ENCODE peak calls at places on chromosome 6, in eight cellular contexts. I, Z, H, B, D, K, F and G are unnamed samples.

GRCh38 chr6:35073766-35074471 is 67.2 kb downstream of the TCP11 start:
- DNase-seq in I (no peak), Z (no peak), H (no peak), B (no peak), D (no peak), K (no peak), F (no peak), G (no peak)

GRCh38 chr6:56091159-56091869 is 156.1 kb downstream of the COL21A1 start:
- DNase-seq in I (no peak), Z (peak), H (peak), B (no peak), D (no peak), K (no peak), F (peak), G (no peak)

GRCh38 chr6:4136354-4136831 is 1.0 kb upstream of the ECI2 start:
- DNase-seq in I (no peak), Z (no peak), H (no peak), B (no peak), D (no peak), K (no peak), F (no peak), G (no peak)

GRCh38 chr6:11393713-11394627 is 143.6 kb upstream of the TMEM170B start:
- DNase-seq in I (no peak), Z (no peak), H (no peak), B (no peak), D (no peak), K (no peak), F (no peak), G (no peak)

GRCh38 chr6:2990179-2990931 is 9.3 kb upstream of the NQO2 start:
- DNase-seq in I (no peak), Z (no peak), H (peak), B (no peak), D (no peak), K (no peak), F (no peak), G (peak)

GRCh38 chr6:132122871-132123270 is 171.7 kb upstream of the CCN2 start:
- DNase-seq in I (peak), Z (peak), H (no peak), B (no peak), D (no peak), K (no peak), F (no peak), G (no peak)

GRCh38 chr6:21801786-21802610 is 208.4 kb downstream of the SOX4 start:
- DNase-seq in I (no peak), Z (no peak), H (no peak), B (no peak), D (no peak), K (no peak), F (no peak), G (no peak)

GRCh38 chr6:54266400-54266923 is 41.8 kb upstream of the TINAG start:
- DNase-seq in I (no peak), Z (no peak), H (no peak), B (no peak), D (no peak), K (no peak), F (no peak), G (no peak)

GRCh38 chr6:7438011-7438410 is 48.4 kb downstream of the RIOK1 start:
- DNase-seq in I (no peak), Z (no peak), H (no peak), B (no peak), D (no peak), K (no peak), F (no peak), G (no peak)

GRCh38 chr6:16800942-16801341 is 39.7 kb upstream of the ATXN1 start:
- DNase-seq in I (no peak), Z (no peak), H (peak), B (no peak), D (no peak), K (no peak), F (no peak), G (no peak)

GRCh38 chr6:43773050-43773956 is 3.3 kb downstream of the VEGFA start:
- DNase-seq in I (peak), Z (no peak), H (peak), B (peak), D (no peak), K (no peak), F (no peak), G (peak)

GRCh38 chr6:3281669-3282460 is 23.1 kb downstream of the PSMG4 start:
- DNase-seq in I (no peak), Z (peak), H (no peak), B (no peak), D (no peak), K (no peak), F (peak), G (no peak)

GRCh38 chr6:107101661-107102413 is 13.5 kb downstream of the BEND3 start:
- DNase-seq in I (no peak), Z (no peak), H (no peak), B (no peak), D (no peak), K (no peak), F (no peak), G (no peak)

GRCh38 chr6:85923013-85923430 is 280.3 kb upstream of the SYNCRIP start:
- DNase-seq in I (peak), Z (peak), H (peak), B (no peak), D (no peak), K (no peak), F (peak), G (peak)

GRCh38 chr6:143878272-143878760 is 14.0 kb downstream of the ZC2HC1B start:
- DNase-seq in I (no peak), Z (no peak), H (no peak), B (no peak), D (no peak), K (no peak), F (peak), G (no peak)

GRCh38 chr6:108876929-108877775 is 28.9 kb downstream of the ARMC2 start:
- DNase-seq in I (no peak), Z (peak), H (peak), B (no peak), D (no peak), K (no peak), F (no peak), G (no peak)

GRCh38 chr6:28634406-28634757 is 108.7 kb downstream of the GPX5 start:
- DNase-seq in I (no peak), Z (no peak), H (no peak), B (no peak), D (no peak), K (no peak), F (no peak), G (no peak)

GRCh38 chr6:31901415-31901952 is 402 bp downstream of the ZBTB12 start:
- DNase-seq in I (peak), Z (no peak), H (peak), B (peak), D (peak), K (peak), F (no peak), G (peak)

GRCh38 chr6:123965894-123966293 is 162.2 kb downstream of the NKAIN2 start:
- DNase-seq in I (peak), Z (no peak), H (peak), B (no peak), D (no peak), K (no peak), F (no peak), G (no peak)

GRCh38 chr6:122049341-122049740 is 350.1 kb upstream of the HSF2 start:
- DNase-seq in I (peak), Z (no peak), H (peak), B (no peak), D (no peak), K (peak), F (no peak), G (no peak)

GRCh38 chr6:107704377-107705013 is 119.6 kb downstream of the SCML4 start:
- DNase-seq in I (peak), Z (peak), H (peak), B (no peak), D (no peak), K (no peak), F (no peak), G (no peak)

GRCh38 chr6:7467007-7467897 is 74.2 kb upstream of the DSP start:
- DNase-seq in I (no peak), Z (no peak), H (peak), B (no peak), D (no peak), K (no peak), F (no peak), G (no peak)

GRCh38 chr6:136959471-136959891 is 37.4 kb downstream of the SLC35D3 start:
- DNase-seq in I (no peak), Z (no peak), H (peak), B (no peak), D (no peak), K (no peak), F (no peak), G (no peak)

GRCh38 chr6:15442467-15442866 is 196.6 kb downstream of the JARID2 start:
- DNase-seq in I (no peak), Z (no peak), H (no peak), B (no peak), D (no peak), K (no peak), F (no peak), G (no peak)

GRCh38 chr6:18506387-18507017 is 119.4 kb downstream of the RNF144B start:
- DNase-seq in I (no peak), Z (no peak), H (no peak), B (no peak), D (no peak), K (no peak), F (no peak), G (no peak)